ENCODE peak calls at places on chromosomes 1 and 21, in seven cellular contexts. J, R, W, A, G, O and Y are unnamed samples.
A peak's percentile ranks its signal among the peaks of the same experiment; 100 is the strongest.

GRCh38 chr1:25148673-25149300 is 83.5 kb downstream of the SYF2 start:
- DNase-seq in W (no peak), G (peak; percentile 27), O (no peak), J (peak; percentile 19), A (no peak), R (no peak), Y (no peak)

GRCh38 chr1:241817956-241818612 is 29.9 kb upstream of the EXO1 start:
- DNase-seq in W (no peak), A (no peak), J (no peak), R (no peak), G (no peak), O (no peak), Y (no peak)

GRCh38 chr1:165259706-165260105 is 96.8 kb downstream of the LMX1A start:
- DNase-seq in A (no peak), R (no peak), G (no peak), O (no peak), W (no peak), J (no peak), Y (no peak)

GRCh38 chr1:21337931-21338567 is 47.8 kb upstream of the ECE1 start:
- DNase-seq in R (no peak), J (no peak), W (no peak), O (no peak), G (no peak), A (no peak), Y (no peak)

GRCh38 chr1:217703326-217703725 is 72.2 kb downstream of the SPATA17 start:
- DNase-seq in R (no peak), A (no peak), O (no peak), J (no peak), G (no peak), W (no peak), Y (no peak)

GRCh38 chr1:90579212-90579802 is 137.8 kb downstream of the BARHL2 start:
- DNase-seq in G (peak; percentile 18), J (peak; percentile 46), O (no peak), W (no peak), A (peak; percentile 45), R (peak; percentile 7), Y (peak; percentile 12)

GRCh38 chr1:43308635-43309580 is 8.1 kb downstream of the TIE1 start:
- DNase-seq in R (no peak), A (no peak), J (peak; percentile 22), O (no peak), G (no peak), W (no peak), Y (no peak)

GRCh38 chr21:43824883-43825609 is 35.7 kb downstream of the RRP1 start:
- DNase-seq in R (no peak), G (no peak), A (peak; percentile 12), O (no peak), W (no peak), J (no peak), Y (no peak)

GRCh38 chr1:109041614-109042473 is at the start of gene WDR47:
- DNase-seq in W (peak; percentile 88), A (peak; percentile 98), G (peak; percentile 84), O (peak; percentile 72), J (peak; percentile 99), R (peak; percentile 95), Y (peak; percentile 97)

GRCh38 chr21:33025106-33025470 is 647 bp upstream of the OLIG2 start:
- DNase-seq in A (peak; percentile 24), G (no peak), W (no peak), R (no peak), O (no peak), J (no peak), Y (no peak)

GRCh38 chr1:36517019-36517387 is 34.3 kb upstream of the CSF3R start:
- DNase-seq in J (peak; percentile 32), R (no peak), A (no peak), W (no peak), G (no peak), O (no peak), Y (no peak)
- TF ChIP-seq TAF1 in J (no peak), R (no peak), A (no peak), W (no peak), G (no peak), O (no peak), Y (no peak)

DNA sequence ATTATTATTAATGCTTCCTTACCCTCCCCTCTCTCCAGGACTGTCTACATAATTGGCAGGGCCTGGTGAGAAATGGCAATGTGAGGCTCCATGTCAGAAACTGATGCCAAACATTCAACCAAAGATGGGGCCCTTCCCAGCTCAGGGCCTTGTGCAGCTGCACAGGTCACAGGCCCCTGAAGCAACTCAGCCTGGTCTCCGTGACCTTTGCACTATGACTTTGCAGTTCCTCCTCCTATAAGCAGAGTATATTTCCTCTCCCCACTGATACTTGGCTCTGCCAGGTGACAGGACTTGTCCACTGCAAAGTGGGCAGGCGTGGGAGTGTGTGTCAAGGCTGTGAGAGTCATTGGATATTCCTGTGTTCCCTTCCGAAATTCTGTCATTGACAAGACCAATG is 75.0 kb downstream of the CNIH3 start:
- DNase-seq in O (no peak), J (peak; percentile 21), W (no peak), A (no peak), R (no peak), G (no peak), Y (no peak)
- TF ChIP-seq TAF1 in O (no peak), J (no peak), W (no peak), A (no peak), R (no peak), G (no peak), Y (no peak)

GRCh38 chr1:219927956-219928790 is at the start of gene SLC30A10:
- DNase-seq in A (peak; percentile 88), G (peak; percentile 4), R (peak; percentile 30), J (peak; percentile 88), O (no peak), W (no peak), Y (peak; percentile 50)
- TF ChIP-seq TAF1 in A (no peak), G (peak; percentile 59), R (no peak), J (no peak), O (no peak), W (no peak), Y (no peak)

GRCh38 chr1:58979085-58979484 is 195.2 kb upstream of the JUN start:
- DNase-seq in A (no peak), W (no peak), J (no peak), R (no peak), G (no peak), O (no peak), Y (no peak)

GRCh38 chr1:58979677-58980076 is 195.8 kb upstream of the JUN start:
- DNase-seq in A (no peak), W (no peak), J (peak; percentile 77), R (no peak), G (no peak), O (no peak), Y (no peak)

GRCh38 chr1:58976294-58976693 is 192.4 kb upstream of the JUN start:
- DNase-seq in J (no peak), W (no peak), R (no peak), G (no peak), A (no peak), O (no peak), Y (no peak)

GRCh38 chr1:58977595-58977994 is 193.7 kb upstream of the JUN start:
- DNase-seq in A (no peak), O (no peak), R (no peak), G (no peak), J (no peak), W (no peak), Y (no peak)

DNA sequence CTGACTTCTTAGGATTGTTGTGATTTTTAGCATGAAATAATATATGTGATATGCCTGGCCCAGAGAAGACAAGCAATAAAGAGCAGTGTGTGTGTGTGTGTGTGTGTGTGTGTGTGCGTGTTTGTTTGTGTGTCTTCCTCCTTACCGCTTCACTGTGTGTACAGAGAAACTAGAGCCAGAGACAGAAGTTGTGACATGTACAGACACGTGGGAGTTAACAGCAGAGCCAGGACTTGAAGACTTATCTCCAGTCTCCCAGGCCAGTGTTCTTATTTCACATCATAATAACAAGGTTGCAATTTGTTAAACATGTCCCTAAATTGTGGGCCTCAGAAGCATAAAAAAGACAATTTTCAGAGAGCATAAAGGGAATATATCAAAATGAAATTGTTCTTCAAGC is 192.0 kb upstream of the JUN start:
- DNase-seq in O (no peak), A (no peak), W (no peak), R (no peak), G (no peak), J (peak; percentile 76), Y (no peak)
- TF ChIP-seq TAF1 in O (no peak), A (no peak), W (no peak), R (no peak), G (no peak), J (no peak), Y (no peak)

DNA sequence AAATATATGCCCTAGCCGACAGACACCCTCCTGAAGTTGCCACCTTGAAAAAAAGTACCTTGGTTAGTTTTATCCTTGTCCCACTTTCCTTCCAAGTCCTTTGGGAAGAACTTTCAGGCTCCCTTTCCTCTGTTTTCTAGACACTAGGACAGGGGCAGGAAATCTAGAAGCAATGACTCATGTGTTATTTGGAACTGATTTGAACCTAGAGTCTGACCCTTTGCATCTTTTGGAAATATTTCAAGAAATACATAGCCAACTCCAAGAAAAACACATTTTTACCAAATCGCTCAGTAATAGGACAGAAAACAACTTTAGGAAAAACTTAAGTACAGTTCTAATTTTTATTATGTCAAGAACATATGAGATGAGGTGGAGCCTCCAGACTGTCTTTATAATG is 292.3 kb downstream of the PTBP2 start:
- DNase-seq in G (no peak), W (no peak), R (no peak), A (no peak), J (no peak), O (no peak), Y (no peak)
- TF ChIP-seq TAF1 in G (no peak), W (no peak), R (no peak), A (no peak), J (no peak), O (no peak), Y (no peak)

GRCh38 chr21:37407719-37408455 is 41.3 kb downstream of the DYRK1A start:
- DNase-seq in G (no peak), J (no peak), R (no peak), W (no peak), O (peak; percentile 43), A (no peak), Y (no peak)
- TF ChIP-seq TAF1 in G (no peak), J (no peak), R (no peak), W (no peak), O (no peak), A (no peak), Y (no peak)

DNA sequence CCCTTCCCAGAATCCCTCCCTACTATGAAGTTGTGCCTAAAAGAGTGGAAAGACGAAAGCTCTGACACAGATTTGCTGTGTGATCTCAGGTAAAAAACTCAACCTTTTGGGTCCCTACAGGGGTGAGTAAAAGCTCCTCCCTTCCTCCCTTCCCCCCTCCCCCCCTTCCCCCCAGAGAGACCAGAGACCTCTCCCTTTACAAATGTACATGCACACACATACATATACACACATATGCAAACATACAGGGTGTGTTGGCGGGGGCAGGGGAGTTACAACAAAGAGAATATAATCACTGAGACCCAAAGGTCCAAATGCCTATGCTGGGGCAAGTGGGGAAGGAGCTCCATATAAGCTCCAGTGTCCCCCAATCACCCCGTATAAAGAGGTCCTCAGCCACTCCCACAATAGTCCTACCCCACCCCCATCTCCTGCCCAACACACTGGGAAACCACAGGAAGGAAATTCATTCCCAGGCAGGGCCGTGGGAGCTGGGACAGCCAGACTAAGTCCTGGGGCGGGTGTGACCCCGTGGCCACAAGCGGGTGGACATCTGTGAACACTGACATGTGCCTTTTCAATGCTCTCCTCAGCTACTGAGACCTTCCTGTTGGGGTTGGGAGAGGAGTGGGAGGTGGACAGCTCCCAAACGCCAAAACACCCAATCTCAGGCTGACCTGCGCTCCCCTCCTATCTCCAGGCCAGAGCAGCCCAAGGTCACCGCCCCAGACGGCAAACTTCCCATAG is 2.0 kb downstream of the MEF2D start:
- DNase-seq in R (no peak), W (no peak), O (no peak), J (peak; percentile 62), G (no peak), A (no peak), Y (no peak)
- TF ChIP-seq TAF1 in R (no peak), W (no peak), O (no peak), J (no peak), G (no peak), A (no peak), Y (no peak)

GRCh38 chr1:150515328-150516049 is at the start of gene FALEC:
- DNase-seq in A (peak; percentile 99), W (peak; percentile 87), G (peak; percentile 93), J (peak; percentile 97), O (peak; percentile 74), R (peak; percentile 98), Y (peak; percentile 97)
- TF ChIP-seq TAF1 in A (no peak), W (no peak), G (peak; percentile 68), J (peak; percentile 58), O (no peak), R (no peak), Y (no peak)